ENCODE peak calls at places on chromosomes 1 and 21, in four cellular contexts. E, W, B and C are unnamed samples.

GRCh38 chr1:40450491-40451237 is 388 bp downstream of the ZFP69B start:
- DNase-seq in E (peak), W (peak), B (peak), C (no peak)

GRCh38 chr1:104797982-104798381 is 1048.3 kb downstream of the AMY1C start:
- DNase-seq in E (no peak), W (no peak), B (peak), C (no peak)

GRCh38 chr1:119139393-119139792 is 1.1 kb downstream of the WARS2 start:
- DNase-seq in E (peak), W (no peak), B (no peak), C (no peak)

GRCh38 chr1:6420594-6421042 is 899 bp upstream of the HES2 start:
- DNase-seq in E (no peak), W (no peak), B (no peak), C (no peak)

GRCh38 chr1:6185151-6185550 is 5.0 kb upstream of the CHD5 start:
- DNase-seq in E (no peak), W (no peak), B (no peak), C (no peak)

GRCh38 chr1:226973898-226974543 is 33.9 kb downstream of the COQ8A start:
- DNase-seq in E (no peak), W (no peak), B (no peak), C (no peak)

GRCh38 chr1:66275601-66276023 is 258.3 kb upstream of the SGIP1 start:
- DNase-seq in E (peak), W (no peak), B (no peak), C (no peak)

GRCh38 chr1:64470670-64471217 is 815 bp downstream of the CACHD1 start:
- DNase-seq in E (peak), W (no peak), B (peak), C (no peak)

GRCh38 chr1:232142403-232143314 is 487.3 kb downstream of the SIPA1L2 start:
- DNase-seq in E (no peak), W (no peak), B (no peak), C (no peak)

GRCh38 chr1:76939107-76939816 is 72.0 kb downstream of the ST6GALNAC5 start:
- DNase-seq in E (no peak), W (no peak), B (no peak), C (no peak)

GRCh38 chr1:229964281-229964680 is 102.8 kb upstream of the GALNT2 start:
- DNase-seq in E (no peak), W (no peak), B (no peak), C (no peak)

GRCh38 chr1:1452882-1453281 is 3.4 kb downstream of the ATAD3C start:
- DNase-seq in E (no peak), W (no peak), B (no peak), C (no peak)

GRCh38 chr1:6594977-6595740 is 7.5 kb downstream of the KLHL21 start:
- DNase-seq in E (no peak), W (no peak), B (no peak), C (no peak)

GRCh38 chr1:244207042-244207934 is 156.2 kb downstream of the ZBTB18 start:
- DNase-seq in E (no peak), W (no peak), B (no peak), C (no peak)

GRCh38 chr1:193115629-193116227 is 6.1 kb upstream of the CDC73 start:
- DNase-seq in E (no peak), W (no peak), B (peak), C (no peak)

GRCh38 chr21:45600248-45600647 is 43.3 kb upstream of the PCBP3 start:
- DNase-seq in E (no peak), W (no peak), B (no peak), C (no peak)

GRCh38 chr1:93638981-93639380 is 42.7 kb downstream of the BCAR3 start:
- DNase-seq in E (no peak), W (no peak), B (no peak), C (no peak)

GRCh38 chr1:172935062-172935592 is 115.6 kb downstream of the TNFSF18 start:
- DNase-seq in E (no peak), W (no peak), B (no peak), C (no peak)

GRCh38 chr1:145997156-145998023 is 1.0 kb upstream of the TXNIP start:
- DNase-seq in E (peak), W (no peak), B (no peak), C (no peak)

GRCh38 chr1:46131727-46132528 is 501 bp downstream of the PIK3R3 start:
- DNase-seq in E (peak), W (no peak), B (peak), C (no peak)

GRCh38 chr1:25694591-25695007 is 78.0 kb downstream of the MAN1C1 start:
- DNase-seq in E (no peak), W (no peak), B (no peak), C (no peak)

GRCh38 chr1:68495968-68496679 is 758 bp downstream of the DEPDC1 start:
- DNase-seq in E (no peak), W (no peak), B (no peak), C (no peak)

GRCh38 chr1:200262326-200262965 is 147.4 kb downstream of the ZNF281 start:
- DNase-seq in E (peak), W (peak), B (no peak), C (no peak)

GRCh38 chr1:1421147-1421906 is at the start of gene ANKRD65:
- DNase-seq in E (no peak), W (no peak), B (no peak), C (no peak)

GRCh38 chr1:34547043-34547674 is 207.7 kb upstream of the GJB5 start:
- DNase-seq in E (no peak), W (no peak), B (peak), C (no peak)

GRCh38 chr1:221435510-221435909 is 306.4 kb downstream of the DUSP10 start:
- DNase-seq in E (no peak), W (no peak), B (no peak), C (no peak)

GRCh38 chr1:32770221-32770731 is 46.9 kb downstream of the YARS1 start:
- DNase-seq in E (no peak), W (no peak), B (no peak), C (no peak)

GRCh38 chr1:204560590-204560989 is 44.4 kb downstream of the MDM4 start:
- DNase-seq in E (no peak), W (no peak), B (no peak), C (no peak)

GRCh38 chr1:202861420-202862121 is 27.4 kb downstream of the RABIF start:
- DNase-seq in E (peak), W (peak), B (peak), C (peak)